ENCODE peak calls at places on chromosome 14, in nine cellular contexts. Z is breast epithelium; B is CD4-positive, alpha-beta T cell; Q is NB4; A is progenitor cell of endocrine pancreas; X is adipocyte; I is Right ventricle myocardium inferior; S is stimulated activated CD8-positive, alpha-beta memory T cell treated with anti-CD3 and anti-CD28 coated beads, Interleukin-4, amount 100 ng/mL, for 4 hours; U is stimulated activated CD4-positive, alpha-beta T cell treated with anti-CD3 and anti-CD28 coated beads, Interleukin-12 subunit alpha, Interleukin-12 subunit beta, amount 100 ng/mL, for 24 hours. W is an unnamed sample.
A peak's percentile ranks its signal among the peaks of the same experiment; 100 is the strongest.

GRCh38 chr14:38866461-38866860 is 236.6 kb downstream of the SEC23A start:
- DNase-seq in B (no peak), S (no peak), Q (no peak), X (no peak), A (no peak), Z (no peak), U (no peak), I (no peak), W (no peak)

GRCh38 chr14:90451953-90452352 is 55.1 kb downstream of the CALM1 start:
- DNase-seq in A (no peak), I (no peak), S (no peak), Z (no peak), Q (no peak), B (no peak), U (no peak), X (no peak), W (no peak)

GRCh38 chr14:95098984-95099599 is 58.2 kb downstream of the DICER1 start:
- DNase-seq in X (peak; percentile 73), B (peak; percentile 14), A (peak; percentile 27), I (peak; percentile 86), Q (peak; percentile 59), S (no peak), Z (peak; percentile 64), U (peak; percentile 8), W (peak; percentile 56)

GRCh38 chr14:74647061-74647833 is 35.2 kb upstream of the LTBP2 start:
- DNase-seq in B (no peak), I (no peak), Q (no peak), X (no peak), U (no peak), A (no peak), Z (no peak), S (no peak), W (no peak)

GRCh38 chr14:50520947-50521815 is 11.2 kb downstream of the MAP4K5 start:
- DNase-seq in I (no peak), Z (no peak), Q (no peak), A (no peak), X (peak; percentile 75), S (no peak), U (peak; percentile 48), B (no peak), W (no peak)

GRCh38 chr14:88791629-88792571 is 853 bp downstream of the EML5 start:
- DNase-seq in A (no peak), B (peak; percentile 7), U (peak; percentile 10), S (no peak), Z (no peak), X (peak; percentile 11), Q (peak; percentile 3), I (peak; percentile 66), W (peak; percentile 33)

GRCh38 chr14:76456200-76456599 is 80.3 kb downstream of the ESRRB start:
- DNase-seq in B (no peak), I (no peak), Z (no peak), A (peak; percentile 39), Q (peak; percentile 49), X (peak; percentile 6), S (no peak), U (peak; percentile 33), W (peak; percentile 27)

GRCh38 chr14:46488374-46488773 is 163.2 kb downstream of the RPL10L start:
- DNase-seq in Z (no peak), A (no peak), X (no peak), I (peak; percentile 34), Q (no peak), B (no peak), U (no peak), S (no peak), W (no peak)

GRCh38 chr14:20697273-20698017 is 8.9 kb downstream of the ANG start:
- DNase-seq in Z (no peak), A (peak; percentile 56), Q (peak; percentile 77), I (no peak), B (peak; percentile 62), X (peak; percentile 75), U (peak; percentile 48), S (peak; percentile 15), W (peak; percentile 47)

GRCh38 chr14:66288511-66288910 is 197.7 kb upstream of the CCDC196 start:
- DNase-seq in X (no peak), A (no peak), B (no peak), U (no peak), Z (no peak), I (no peak), S (no peak), Q (no peak), W (no peak)

GRCh38 chr14:91315844-91316267 is 71.4 kb upstream of the GPR68 start:
- DNase-seq in B (peak; percentile 80), S (peak; percentile 46), U (peak; percentile 71), A (no peak), Z (no peak), X (no peak), I (no peak), Q (peak; percentile 93), W (no peak)

GRCh38 chr14:52485350-52485960 is 66.8 kb downstream of the TXNDC16 start:
- DNase-seq in I (no peak), Z (no peak), A (no peak), S (no peak), X (no peak), B (no peak), Q (no peak), U (no peak), W (no peak)

GRCh38 chr14:94331462-94331861 is 8.3 kb upstream of the SERPINA6 start:
- DNase-seq in X (no peak), A (no peak), S (no peak), B (no peak), I (no peak), U (no peak), Z (no peak), Q (no peak), W (no peak)

GRCh38 chr14:64591809-64592208 is 42.0 kb downstream of the PPP1R36 start:
- DNase-seq in I (no peak), X (no peak), U (no peak), A (no peak), B (no peak), Q (no peak), Z (no peak), S (no peak), W (no peak)

GRCh38 chr14:78566017-78566858 is 396.1 kb downstream of the NRXN3 start:
- DNase-seq in Z (peak; percentile 66), S (peak; percentile 8), U (peak; percentile 68), B (peak; percentile 43), Q (peak; percentile 67), X (peak; percentile 84), I (peak; percentile 66), A (peak; percentile 81), W (peak; percentile 92)

GRCh38 chr14:76770521-76771431 is 9.5 kb downstream of the VASH1 start:
- DNase-seq in B (no peak), I (no peak), S (no peak), X (no peak), U (no peak), Q (no peak), Z (no peak), A (no peak), W (no peak)

GRCh38 chr14:23346693-23347405 is 5.8 kb downstream of the SLC22A17 start:
- DNase-seq in U (no peak), Z (no peak), A (no peak), X (no peak), I (no peak), B (no peak), Q (no peak), S (no peak), W (no peak)

W was measured in cerebellar cortex.